ENCODE peak calls at places on chromosomes 11 and 22, in nine cellular contexts. One of them, this sample, is unnamed.

GRCh38 chr22:33969052-33969451 is 48.8 kb upstream of the LARGE1 start:
- DNase-seq in AG09309: no peak
- DNase-seq in left lung: no peak
- DNase-seq in heart left ventricle: no peak
- DNase-seq in cardiac fibroblast: no peak
- DNase-seq in BE2C: no peak
- DNase-seq in IMR-90: no peak
- DNase-seq in GM23248: no peak
- DNase-seq in AG04450: no peak
- DNase-seq in this sample: no peak

GRCh38 chr22:22865311-22866072 is 22.1 kb upstream of the IGLL5 start:
- DNase-seq in AG09309: no peak
- DNase-seq in left lung: no peak
- DNase-seq in heart left ventricle: no peak
- DNase-seq in cardiac fibroblast: no peak
- DNase-seq in BE2C: no peak
- DNase-seq in IMR-90: no peak
- DNase-seq in GM23248: no peak
- DNase-seq in AG04450: no peak
- DNase-seq in this sample: no peak

GRCh38 chr22:42366815-42367581 is 65.2 kb downstream of the NFAM1 start:
- DNase-seq in AG09309: no peak
- DNase-seq in left lung: no peak
- DNase-seq in heart left ventricle: peak
- DNase-seq in cardiac fibroblast: no peak
- DNase-seq in BE2C: no peak
- DNase-seq in IMR-90: no peak
- DNase-seq in GM23248: no peak
- DNase-seq in AG04450: no peak
- DNase-seq in this sample: no peak

GRCh38 chr11:127490896-127491295 is 490.3 kb upstream of the KIRREL3 start:
- DNase-seq in AG09309: no peak
- DNase-seq in left lung: no peak
- DNase-seq in heart left ventricle: no peak
- DNase-seq in cardiac fibroblast: no peak
- DNase-seq in BE2C: no peak
- DNase-seq in IMR-90: no peak
- DNase-seq in GM23248: no peak
- DNase-seq in AG04450: no peak
- DNase-seq in this sample: no peak

GRCh38 chr11:12263141-12263693 is 114.2 kb upstream of the PARVA start:
- DNase-seq in AG09309: no peak
- DNase-seq in left lung: no peak
- DNase-seq in heart left ventricle: no peak
- DNase-seq in cardiac fibroblast: peak
- DNase-seq in BE2C: peak
- DNase-seq in IMR-90: peak
- DNase-seq in GM23248: no peak
- DNase-seq in AG04450: no peak
- DNase-seq in this sample: no peak

GRCh38 chr11:67558084-67558772 is 25.4 kb upstream of the GSTP1 start:
- DNase-seq in AG09309: no peak
- DNase-seq in left lung: no peak
- DNase-seq in heart left ventricle: no peak
- DNase-seq in cardiac fibroblast: peak
- DNase-seq in BE2C: no peak
- DNase-seq in IMR-90: no peak
- DNase-seq in GM23248: peak
- DNase-seq in AG04450: no peak
- DNase-seq in this sample: no peak

GRCh38 chr11:125180413-125181305 is 16.1 kb downstream of the PKNOX2 start:
- DNase-seq in AG09309: no peak
- DNase-seq in left lung: no peak
- DNase-seq in heart left ventricle: no peak
- DNase-seq in cardiac fibroblast: no peak
- DNase-seq in BE2C: no peak
- DNase-seq in IMR-90: peak
- DNase-seq in GM23248: peak
- DNase-seq in AG04450: no peak
- DNase-seq in this sample: no peak

GRCh38 chr22:28819253-28820096 is 19.1 kb upstream of the XBP1 start:
- DNase-seq in AG09309: no peak
- DNase-seq in left lung: no peak
- DNase-seq in heart left ventricle: no peak
- DNase-seq in cardiac fibroblast: no peak
- DNase-seq in BE2C: no peak
- DNase-seq in IMR-90: no peak
- DNase-seq in GM23248: no peak
- DNase-seq in AG04450: no peak
- DNase-seq in this sample: no peak

GRCh38 chr11:87265132-87265531 is 227.4 kb downstream of the TMEM135 start:
- DNase-seq in AG09309: no peak
- DNase-seq in left lung: no peak
- DNase-seq in heart left ventricle: no peak
- DNase-seq in cardiac fibroblast: peak
- DNase-seq in BE2C: no peak
- DNase-seq in IMR-90: peak
- DNase-seq in GM23248: peak
- DNase-seq in AG04450: peak
- DNase-seq in this sample: no peak

GRCh38 chr22:47201996-47202818 is 439.8 kb downstream of the TBC1D22A start:
- DNase-seq in AG09309: no peak
- DNase-seq in left lung: no peak
- DNase-seq in heart left ventricle: peak
- DNase-seq in cardiac fibroblast: no peak
- DNase-seq in BE2C: no peak
- DNase-seq in IMR-90: no peak
- DNase-seq in GM23248: no peak
- DNase-seq in AG04450: no peak
- DNase-seq in this sample: no peak

GRCh38 chr11:106063009-106063408 is 14.1 kb downstream of the KBTBD3 start:
- DNase-seq in AG09309: no peak
- DNase-seq in left lung: no peak
- DNase-seq in heart left ventricle: no peak
- DNase-seq in cardiac fibroblast: no peak
- DNase-seq in BE2C: no peak
- DNase-seq in IMR-90: no peak
- DNase-seq in GM23248: no peak
- DNase-seq in AG04450: no peak
- DNase-seq in this sample: no peak

GRCh38 chr22:38419121-38419863 is 35.7 kb downstream of the KCNJ4 start:
- DNase-seq in AG09309: no peak
- DNase-seq in left lung: peak
- DNase-seq in heart left ventricle: peak
- DNase-seq in cardiac fibroblast: no peak
- DNase-seq in BE2C: no peak
- DNase-seq in IMR-90: no peak
- DNase-seq in GM23248: no peak
- DNase-seq in AG04450: no peak
- DNase-seq in this sample: no peak

DNA sequence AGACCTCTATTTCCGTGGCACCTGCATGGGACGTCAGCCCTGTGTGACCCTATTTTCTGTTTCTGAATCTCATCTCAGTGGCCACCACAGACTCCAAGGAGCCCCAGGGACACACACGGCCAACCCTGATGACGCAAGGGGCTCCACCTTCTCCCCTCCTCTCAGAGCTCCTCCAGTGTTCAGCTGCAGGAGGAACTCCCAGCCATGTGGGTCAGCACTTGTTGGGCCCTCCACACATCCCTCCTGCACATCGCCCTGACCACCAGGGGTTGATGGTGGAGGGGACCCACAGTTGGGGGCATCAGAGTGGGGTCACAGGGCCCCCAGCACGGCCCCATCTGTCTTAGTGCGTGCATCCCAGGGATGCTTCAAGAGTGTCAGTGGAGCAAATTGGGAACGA is 499.6 kb downstream of the BRD1 start:
- DNase-seq in AG09309: no peak
- DNase-seq in left lung: no peak
- DNase-seq in heart left ventricle: no peak
- DNase-seq in cardiac fibroblast: no peak
- DNase-seq in BE2C: no peak
- DNase-seq in IMR-90: no peak
- DNase-seq in GM23248: no peak
- DNase-seq in AG04450: no peak
- DNase-seq in this sample: no peak
- H3K4me3 ChIP-seq in AG09309: no peak
- H3K4me3 ChIP-seq in left lung: no peak
- H3K4me3 ChIP-seq in heart left ventricle: no peak
- H3K4me3 ChIP-seq in cardiac fibroblast: no peak
- H3K4me3 ChIP-seq in BE2C: no peak
- H3K4me3 ChIP-seq in IMR-90: no peak
- H3K4me3 ChIP-seq in GM23248: no peak
- H3K4me3 ChIP-seq in AG04450: no peak
- H3K4me3 ChIP-seq in this sample: no peak

DNA sequence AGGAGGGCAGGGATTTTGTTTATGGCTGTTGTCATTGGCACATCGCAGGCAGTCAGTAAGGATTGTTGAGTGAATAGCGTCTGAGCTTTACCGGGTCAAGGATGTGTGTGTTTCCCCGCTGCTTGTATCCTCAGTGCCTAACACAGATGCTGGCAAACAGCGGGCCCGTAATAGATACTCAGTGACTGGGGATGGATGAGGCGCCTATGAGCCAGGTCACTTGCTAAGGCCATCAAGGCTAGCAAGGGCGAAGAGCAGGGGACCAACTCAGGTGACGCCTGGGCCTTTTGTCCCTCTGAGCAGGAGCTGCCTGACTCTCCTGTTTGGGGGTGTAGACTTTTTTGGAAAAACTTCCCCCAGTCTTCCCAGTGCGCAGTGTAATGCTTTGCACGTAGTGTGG is 118.1 kb downstream of the HIPK3 start:
- DNase-seq in AG09309: no peak
- DNase-seq in left lung: no peak
- DNase-seq in heart left ventricle: no peak
- DNase-seq in cardiac fibroblast: no peak
- DNase-seq in BE2C: no peak
- DNase-seq in IMR-90: no peak
- DNase-seq in GM23248: no peak
- DNase-seq in AG04450: no peak
- DNase-seq in this sample: no peak
- H3K4me3 ChIP-seq in AG09309: peak
- H3K4me3 ChIP-seq in left lung: no peak
- H3K4me3 ChIP-seq in heart left ventricle: peak
- H3K4me3 ChIP-seq in cardiac fibroblast: peak
- H3K4me3 ChIP-seq in BE2C: no peak
- H3K4me3 ChIP-seq in IMR-90: peak
- H3K4me3 ChIP-seq in GM23248: peak
- H3K4me3 ChIP-seq in AG04450: peak
- H3K4me3 ChIP-seq in this sample: peak

GRCh38 chr11:120337133-120337895 is 1.1 kb downstream of the ARHGEF12 start:
- DNase-seq in AG09309: no peak
- DNase-seq in left lung: no peak
- DNase-seq in heart left ventricle: no peak
- DNase-seq in cardiac fibroblast: peak
- DNase-seq in BE2C: peak
- DNase-seq in IMR-90: no peak
- DNase-seq in GM23248: peak
- DNase-seq in AG04450: no peak
- DNase-seq in this sample: no peak

GRCh38 chr11:120336641-120337132 is 474 bp downstream of the ARHGEF12 start:
- DNase-seq in AG09309: no peak
- DNase-seq in left lung: peak
- DNase-seq in heart left ventricle: peak
- DNase-seq in cardiac fibroblast: peak
- DNase-seq in BE2C: peak
- DNase-seq in IMR-90: peak
- DNase-seq in GM23248: peak
- DNase-seq in AG04450: no peak
- DNase-seq in this sample: no peak

GRCh38 chr11:120337896-120338840 is 2.0 kb downstream of the ARHGEF12 start:
- DNase-seq in AG09309: no peak
- DNase-seq in left lung: no peak
- DNase-seq in heart left ventricle: no peak
- DNase-seq in cardiac fibroblast: no peak
- DNase-seq in BE2C: peak
- DNase-seq in IMR-90: peak
- DNase-seq in GM23248: peak
- DNase-seq in AG04450: no peak
- DNase-seq in this sample: no peak

GRCh38 chr11:120340529-120340928 is 4.3 kb downstream of the ARHGEF12 start:
- DNase-seq in AG09309: no peak
- DNase-seq in left lung: no peak
- DNase-seq in heart left ventricle: no peak
- DNase-seq in cardiac fibroblast: no peak
- DNase-seq in BE2C: no peak
- DNase-seq in IMR-90: peak
- DNase-seq in GM23248: peak
- DNase-seq in AG04450: no peak
- DNase-seq in this sample: no peak

GRCh38 chr11:120339394-120339890 is 3.2 kb downstream of the ARHGEF12 start:
- DNase-seq in AG09309: no peak
- DNase-seq in left lung: no peak
- DNase-seq in heart left ventricle: no peak
- DNase-seq in cardiac fibroblast: peak
- DNase-seq in BE2C: peak
- DNase-seq in IMR-90: peak
- DNase-seq in GM23248: peak
- DNase-seq in AG04450: no peak
- DNase-seq in this sample: no peak
- H3K4me3 ChIP-seq in AG09309: peak
- H3K4me3 ChIP-seq in left lung: peak
- H3K4me3 ChIP-seq in heart left ventricle: peak
- H3K4me3 ChIP-seq in cardiac fibroblast: peak
- H3K4me3 ChIP-seq in BE2C: peak
- H3K4me3 ChIP-seq in IMR-90: peak
- H3K4me3 ChIP-seq in GM23248: peak
- H3K4me3 ChIP-seq in AG04450: peak
- H3K4me3 ChIP-seq in this sample: peak

GRCh38 chr11:14973621-14974020 is 1.5 kb upstream of the CALCA start:
- DNase-seq in AG09309: no peak
- DNase-seq in left lung: peak
- DNase-seq in heart left ventricle: no peak
- DNase-seq in cardiac fibroblast: peak
- DNase-seq in BE2C: peak
- DNase-seq in IMR-90: peak
- DNase-seq in GM23248: peak
- DNase-seq in AG04450: no peak
- DNase-seq in this sample: no peak
- H3K4me3 ChIP-seq in AG09309: no peak
- H3K4me3 ChIP-seq in left lung: no peak
- H3K4me3 ChIP-seq in heart left ventricle: peak
- H3K4me3 ChIP-seq in cardiac fibroblast: no peak
- H3K4me3 ChIP-seq in BE2C: peak
- H3K4me3 ChIP-seq in IMR-90: no peak
- H3K4me3 ChIP-seq in GM23248: no peak
- H3K4me3 ChIP-seq in AG04450: no peak
- H3K4me3 ChIP-seq in this sample: no peak

DNA sequence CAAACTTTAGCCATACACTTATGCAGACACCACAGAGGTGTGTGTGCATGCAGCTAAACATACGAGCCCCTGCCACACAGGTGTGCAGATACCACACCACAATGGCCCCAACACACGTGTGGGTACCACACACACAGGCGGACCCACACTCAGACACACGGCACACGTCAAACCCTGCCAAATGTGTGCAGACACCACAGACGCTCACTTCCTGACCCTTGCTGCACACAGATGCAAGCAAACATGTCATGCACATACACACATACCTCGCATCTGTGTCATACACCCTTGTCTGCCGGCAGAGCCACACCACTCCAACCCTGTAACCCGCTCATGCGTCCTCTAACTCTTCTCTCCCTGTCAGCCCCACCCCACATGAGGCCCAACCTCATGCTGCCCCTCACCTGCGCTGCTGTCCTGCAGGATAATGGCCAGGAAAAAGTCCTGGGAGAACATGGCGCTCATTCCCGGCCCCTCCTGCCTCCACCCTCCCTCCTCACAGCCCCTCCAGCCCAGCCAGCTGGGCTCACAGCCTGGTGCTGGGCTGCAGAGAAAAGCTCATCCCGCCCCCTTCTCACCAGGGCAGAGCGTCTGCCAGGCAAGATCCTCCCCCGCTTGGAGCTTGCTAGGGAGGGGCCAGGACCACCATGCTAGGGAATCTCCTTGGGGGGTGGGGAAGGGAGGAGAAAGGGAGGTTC is 14.2 kb downstream of the SMPD1 start:
- DNase-seq in AG09309: no peak
- DNase-seq in left lung: no peak
- DNase-seq in heart left ventricle: no peak
- DNase-seq in cardiac fibroblast: no peak
- DNase-seq in BE2C: no peak
- DNase-seq in IMR-90: peak
- DNase-seq in GM23248: peak
- DNase-seq in AG04450: no peak
- DNase-seq in this sample: no peak
- H3K4me3 ChIP-seq in AG09309: no peak
- H3K4me3 ChIP-seq in left lung: no peak
- H3K4me3 ChIP-seq in heart left ventricle: no peak
- H3K4me3 ChIP-seq in cardiac fibroblast: no peak
- H3K4me3 ChIP-seq in BE2C: no peak
- H3K4me3 ChIP-seq in IMR-90: no peak
- H3K4me3 ChIP-seq in GM23248: no peak
- H3K4me3 ChIP-seq in AG04450: no peak
- H3K4me3 ChIP-seq in this sample: no peak